ENCODE peak calls at places on chromosome 10, in four cellular contexts. One of them, this sample, is unnamed.

GRCh38 chr10:79268100-79268670 is 79.1 kb upstream of the PPIF start:
- DNase-seq in SK-N-SH: no peak
- DNase-seq in HL-60: no peak
- DNase-seq in A549: no peak
- DNase-seq in this sample: no peak

GRCh38 chr10:14801693-14802092 is 27.0 kb upstream of the FAM107B start:
- DNase-seq in SK-N-SH: peak; percentile 54
- DNase-seq in A549: no peak
- DNase-seq in HL-60: no peak
- DNase-seq in this sample: peak; percentile 17

GRCh38 chr10:12638103-12638502 is 288.8 kb downstream of the CAMK1D start:
- DNase-seq in HL-60: no peak
- DNase-seq in SK-N-SH: peak; percentile 23
- DNase-seq in A549: no peak
- DNase-seq in this sample: no peak

GRCh38 chr10:35784751-35785150 is 142.7 kb upstream of the FZD8 start:
- DNase-seq in SK-N-SH: no peak
- DNase-seq in A549: no peak
- DNase-seq in HL-60: no peak
- DNase-seq in this sample: no peak

GRCh38 chr10:14340051-14340744 is 9.5 kb upstream of the FRMD4A start:
- DNase-seq in HL-60: no peak
- DNase-seq in A549: no peak
- DNase-seq in SK-N-SH: no peak
- DNase-seq in this sample: no peak

GRCh38 chr10:130764651-130765050 is 546.9 kb downstream of the TCERG1L start:
- DNase-seq in A549: no peak
- DNase-seq in HL-60: no peak
- DNase-seq in SK-N-SH: no peak
- DNase-seq in this sample: no peak

GRCh38 chr10:89129850-89130396 is 77.2 kb downstream of the CH25H start:
- DNase-seq in HL-60: peak; percentile 25
- DNase-seq in SK-N-SH: peak; percentile 48
- DNase-seq in A549: no peak
- DNase-seq in this sample: no peak

GRCh38 chr10:84140036-84140379 is 699 bp downstream of the GHITM start:
- DNase-seq in HL-60: no peak
- DNase-seq in SK-N-SH: peak; percentile 20
- DNase-seq in A549: no peak
- DNase-seq in this sample: no peak

GRCh38 chr10:89219512-89220218 is 12.5 kb upstream of the CH25H start:
- DNase-seq in SK-N-SH: no peak
- DNase-seq in HL-60: no peak
- DNase-seq in A549: no peak
- DNase-seq in this sample: no peak

GRCh38 chr10:28928484-28928883 is 251.2 kb downstream of the BAMBI start:
- DNase-seq in SK-N-SH: no peak
- DNase-seq in A549: no peak
- DNase-seq in HL-60: no peak
- DNase-seq in this sample: no peak

GRCh38 chr10:121702351-121703320 is 104.4 kb upstream of the FGFR2 start:
- DNase-seq in SK-N-SH: no peak
- DNase-seq in HL-60: no peak
- DNase-seq in A549: peak; percentile 13
- DNase-seq in this sample: no peak

GRCh38 chr10:31759816-31760626 is 168.6 kb downstream of the ARHGAP12 start:
- DNase-seq in HL-60: peak; percentile 88
- DNase-seq in A549: peak; percentile 97
- DNase-seq in SK-N-SH: peak; percentile 99
- DNase-seq in this sample: peak; percentile 99
- TF ChIP-seq REST in HL-60: no peak
- TF ChIP-seq REST in A549: no peak
- TF ChIP-seq REST in SK-N-SH: peak; percentile 35
- TF ChIP-seq REST in this sample: no peak

GRCh38 chr10:43396061-43396927 is 12.7 kb downstream of the HNRNPF start:
- DNase-seq in A549: peak; percentile 78
- DNase-seq in HL-60: peak; percentile 71
- DNase-seq in SK-N-SH: peak; percentile 96
- DNase-seq in this sample: peak; percentile 83
- TF ChIP-seq REST in A549: no peak
- TF ChIP-seq REST in HL-60: no peak
- TF ChIP-seq REST in SK-N-SH: no peak
- TF ChIP-seq REST in this sample: no peak

GRCh38 chr10:102918817-102919236 is 733 bp downstream of the CNNM2 start:
- DNase-seq in HL-60: no peak
- DNase-seq in A549: peak; percentile 33
- DNase-seq in SK-N-SH: no peak
- DNase-seq in this sample: peak; percentile 45

GRCh38 chr10:102919992-102920736 is 2.1 kb downstream of the CNNM2 start:
- DNase-seq in HL-60: no peak
- DNase-seq in SK-N-SH: no peak
- DNase-seq in A549: no peak
- DNase-seq in this sample: peak; percentile 87

GRCh38 chr10:102917314-102917961 is 656 bp upstream of the CNNM2 start:
- DNase-seq in A549: peak; percentile 60
- DNase-seq in HL-60: peak; percentile 66
- DNase-seq in SK-N-SH: peak; percentile 78
- DNase-seq in this sample: peak; percentile 91

GRCh38 chr10:102919237-102919959 is 1.3 kb downstream of the CNNM2 start:
- DNase-seq in HL-60: no peak
- DNase-seq in SK-N-SH: peak; percentile 38
- DNase-seq in A549: no peak
- DNase-seq in this sample: peak; percentile 59

DNA sequence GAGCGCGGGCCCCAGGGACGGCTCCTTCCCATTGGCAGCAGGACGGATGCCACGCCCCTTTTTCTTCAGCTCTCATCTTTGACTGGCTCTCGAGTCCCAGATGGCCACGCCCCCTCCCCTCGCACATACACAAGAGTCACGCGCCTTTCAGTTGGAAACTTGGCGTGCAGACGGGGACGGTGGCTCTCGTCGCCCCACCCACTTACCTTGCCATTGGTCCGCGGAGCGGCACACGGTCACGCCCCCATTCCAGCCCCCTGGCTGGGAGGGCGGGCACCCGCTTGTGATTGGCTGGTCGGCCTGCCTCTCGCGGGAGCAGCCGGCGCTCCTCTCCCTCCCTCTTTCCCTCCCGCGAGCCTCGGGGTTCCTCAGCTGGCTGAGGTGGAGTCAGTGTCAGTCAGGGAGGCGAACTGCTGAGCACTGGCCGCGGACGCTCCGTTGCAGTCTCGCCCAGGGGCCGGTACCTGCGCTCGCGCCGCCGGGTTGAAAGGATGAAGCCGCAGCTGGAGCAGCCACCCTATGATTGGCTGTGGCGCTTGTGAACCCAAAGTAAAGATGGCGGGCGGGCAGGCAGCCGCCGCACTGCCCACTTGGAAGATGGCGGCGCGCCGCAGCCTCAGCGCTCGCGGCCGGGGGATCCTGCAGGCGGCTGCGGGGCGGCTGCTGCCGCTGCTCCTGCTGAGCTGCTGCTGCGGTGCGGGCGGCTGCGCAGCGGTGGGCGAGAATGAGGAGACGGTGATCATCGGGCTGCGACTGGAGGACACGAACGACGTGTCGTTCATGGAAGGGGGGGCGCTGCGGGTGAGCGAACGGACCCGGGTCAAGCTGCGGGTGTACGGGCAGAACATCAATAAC is at the start of gene CNNM2:
- DNase-seq in HL-60: peak; percentile 100
- DNase-seq in SK-N-SH: peak; percentile 98
- DNase-seq in A549: peak; percentile 90
- DNase-seq in this sample: peak; percentile 100
- TF ChIP-seq REST in HL-60: peak; percentile 77
- TF ChIP-seq REST in SK-N-SH: peak; percentile 29
- TF ChIP-seq REST in A549: peak; percentile 83
- TF ChIP-seq REST in this sample: peak; percentile 1

DNA sequence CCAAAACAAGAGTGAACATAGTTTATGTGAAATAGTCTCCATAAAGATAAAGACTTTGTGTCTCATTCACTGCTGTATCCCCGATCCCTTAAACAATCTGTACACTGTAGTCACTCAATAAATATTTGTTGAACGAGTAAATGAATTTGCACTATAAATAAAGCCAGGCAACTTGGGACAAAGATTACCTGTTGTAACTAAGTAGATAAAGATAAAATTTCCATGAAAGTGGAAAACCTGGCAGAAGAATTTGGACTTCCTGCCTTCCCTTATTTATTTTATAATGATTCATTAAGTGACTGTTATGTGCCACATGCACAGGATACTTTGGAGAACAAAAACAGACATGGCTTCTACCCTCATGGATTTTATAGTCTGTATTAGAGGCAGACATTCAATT is 277.7 kb upstream of the KAT6B start:
- DNase-seq in A549: no peak
- DNase-seq in HL-60: no peak
- DNase-seq in SK-N-SH: no peak
- DNase-seq in this sample: no peak
- TF ChIP-seq REST in A549: no peak
- TF ChIP-seq REST in HL-60: no peak
- TF ChIP-seq REST in SK-N-SH: no peak
- TF ChIP-seq REST in this sample: no peak

GRCh38 chr10:5889624-5890518 is at the start of the genes ANKRD16 and FBH1:
- DNase-seq in HL-60: peak; percentile 78
- DNase-seq in SK-N-SH: peak; percentile 99
- DNase-seq in A549: peak; percentile 89
- DNase-seq in this sample: peak; percentile 99
- TF ChIP-seq REST in HL-60: no peak
- TF ChIP-seq REST in SK-N-SH: no peak
- TF ChIP-seq REST in A549: no peak
- TF ChIP-seq REST in this sample: peak; percentile 3

GRCh38 chr10:116256749-116257259 is 16.2 kb downstream of the GFRA1 start:
- DNase-seq in SK-N-SH: no peak
- DNase-seq in HL-60: no peak
- DNase-seq in A549: no peak
- DNase-seq in this sample: no peak
- TF ChIP-seq REST in SK-N-SH: no peak
- TF ChIP-seq REST in HL-60: no peak
- TF ChIP-seq REST in A549: no peak
- TF ChIP-seq REST in this sample: no peak

DNA sequence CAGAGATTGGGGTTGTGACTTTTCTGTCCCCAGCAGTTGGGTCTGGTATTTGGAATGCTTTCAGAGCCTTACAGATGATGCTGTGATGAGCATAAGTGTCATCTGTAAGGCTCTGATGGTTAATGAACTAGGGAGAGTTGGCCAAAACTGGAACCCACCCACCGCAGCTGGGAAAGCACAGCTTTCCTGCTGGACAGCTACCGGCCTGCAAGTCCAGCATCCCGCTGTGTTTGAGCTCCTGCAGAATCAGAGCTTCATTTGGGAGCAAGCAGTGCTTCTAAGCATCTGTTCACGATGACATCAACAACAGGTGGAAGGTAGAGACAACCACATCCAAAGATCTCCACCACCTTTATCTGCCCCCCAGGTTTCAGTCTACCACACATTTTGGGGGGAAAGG is 11.7 kb downstream of the UCN3 start:
- DNase-seq in HL-60: no peak
- DNase-seq in A549: no peak
- DNase-seq in SK-N-SH: no peak
- DNase-seq in this sample: no peak
- TF ChIP-seq REST in HL-60: no peak
- TF ChIP-seq REST in A549: no peak
- TF ChIP-seq REST in SK-N-SH: peak; percentile 85
- TF ChIP-seq REST in this sample: peak; percentile 50

GRCh38 chr10:21523007-21523406 is 2.5 kb downstream of the SKIDA1 start:
- DNase-seq in A549: no peak
- DNase-seq in HL-60: no peak
- DNase-seq in SK-N-SH: no peak
- DNase-seq in this sample: peak; percentile 58

GRCh38 chr10:21524526-21525366 is 736 bp downstream of the SKIDA1 start:
- DNase-seq in A549: no peak
- DNase-seq in SK-N-SH: no peak
- DNase-seq in HL-60: no peak
- DNase-seq in this sample: peak; percentile 49

GRCh38 chr10:21525367-21526183 is at the start of gene SKIDA1:
- DNase-seq in A549: peak; percentile 69
- DNase-seq in SK-N-SH: peak; percentile 86
- DNase-seq in HL-60: no peak
- DNase-seq in this sample: peak; percentile 91

GRCh38 chr10:21523557-21524008 is 1.9 kb downstream of the SKIDA1 start:
- DNase-seq in HL-60: no peak
- DNase-seq in A549: no peak
- DNase-seq in SK-N-SH: no peak
- DNase-seq in this sample: no peak

DNA sequence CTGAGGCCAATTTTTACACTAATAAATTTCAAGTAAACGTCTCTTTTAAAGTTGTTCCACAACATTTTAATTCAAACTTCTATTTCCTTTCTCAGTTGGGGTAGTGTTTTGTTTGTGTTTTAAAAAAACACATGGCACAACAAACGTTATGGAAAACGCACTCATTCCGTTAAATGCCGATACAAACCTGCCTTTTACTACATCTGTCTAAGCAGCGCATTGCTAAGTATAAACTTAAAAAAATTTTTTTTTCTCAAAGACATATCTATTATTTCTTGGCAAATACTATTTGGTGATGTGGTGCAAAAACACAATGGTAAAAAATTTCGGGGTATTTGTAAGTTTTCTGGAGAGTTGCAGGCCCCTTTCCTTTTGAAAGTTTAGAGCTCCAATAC is 1.4 kb downstream of the SKIDA1 start:
- DNase-seq in A549: no peak
- DNase-seq in HL-60: no peak
- DNase-seq in SK-N-SH: no peak
- DNase-seq in this sample: no peak
- TF ChIP-seq REST in A549: no peak
- TF ChIP-seq REST in HL-60: no peak
- TF ChIP-seq REST in SK-N-SH: no peak
- TF ChIP-seq REST in this sample: no peak

GRCh38 chr10:123942114-123942513 is 50.5 kb upstream of the CPXM2 start:
- DNase-seq in A549: no peak
- DNase-seq in SK-N-SH: no peak
- DNase-seq in HL-60: no peak
- DNase-seq in this sample: no peak
- TF ChIP-seq REST in A549: no peak
- TF ChIP-seq REST in SK-N-SH: no peak
- TF ChIP-seq REST in HL-60: no peak
- TF ChIP-seq REST in this sample: no peak

This sample was measured in GM23338.